ENCODE peak calls at places on chromosome 4, in four cellular contexts. One of them, this sample, is unnamed.
A peak's percentile ranks its signal among the peaks of the same experiment; 100 is the strongest.

GRCh38 chr4:24476209-24476781 is 108.1 kb downstream of the DHX15 start:
- DNase-seq in lower lobe of right lung: no peak
- DNase-seq in B cell: no peak
- DNase-seq in GM12864: no peak
- DNase-seq in this sample: no peak

GRCh38 chr4:56626963-56627362 is 54.1 kb downstream of the HOPX start:
- DNase-seq in lower lobe of right lung: no peak
- DNase-seq in B cell: no peak
- DNase-seq in GM12864: no peak
- DNase-seq in this sample: no peak

GRCh38 chr4:153566751-153567150 is 100.6 kb downstream of the TMEM131L start:
- DNase-seq in lower lobe of right lung: no peak
- DNase-seq in B cell: no peak
- DNase-seq in GM12864: no peak
- DNase-seq in this sample: no peak

GRCh38 chr4:26252349-26252748 is 68.5 kb upstream of the RBPJ start:
- DNase-seq in lower lobe of right lung: no peak
- DNase-seq in B cell: no peak
- DNase-seq in GM12864: no peak
- DNase-seq in this sample: no peak

GRCh38 chr4:169682360-169683047 is 62.1 kb downstream of the CLCN3 start:
- DNase-seq in lower lobe of right lung: no peak
- DNase-seq in B cell: no peak
- DNase-seq in GM12864: no peak
- DNase-seq in this sample: no peak

GRCh38 chr4:76782837-76783236 is 115.1 kb downstream of the SOWAHB start:
- DNase-seq in lower lobe of right lung: no peak
- DNase-seq in B cell: no peak
- DNase-seq in GM12864: no peak
- DNase-seq in this sample: no peak

GRCh38 chr4:182267048-182267447 is 23.8 kb downstream of the TENM3 start:
- DNase-seq in lower lobe of right lung: no peak
- DNase-seq in B cell: no peak
- DNase-seq in GM12864: no peak
- DNase-seq in this sample: no peak

GRCh38 chr4:6196324-6196723 is 4.0 kb downstream of the JAKMIP1 start:
- DNase-seq in lower lobe of right lung: no peak
- DNase-seq in B cell: no peak
- DNase-seq in GM12864: no peak
- DNase-seq in this sample: no peak

GRCh38 chr4:22473268-22473667 is 42.6 kb downstream of the ADGRA3 start:
- DNase-seq in lower lobe of right lung: no peak
- DNase-seq in B cell: no peak
- DNase-seq in GM12864: no peak
- DNase-seq in this sample: no peak

GRCh38 chr4:172927096-172927495 is 241.5 kb upstream of the GALNT7 start:
- DNase-seq in lower lobe of right lung: no peak
- DNase-seq in B cell: no peak
- DNase-seq in GM12864: no peak
- DNase-seq in this sample: no peak

GRCh38 chr4:135485371-135485770 is 1283.8 kb upstream of the PABPC4L start:
- DNase-seq in lower lobe of right lung: no peak
- DNase-seq in B cell: no peak
- DNase-seq in GM12864: no peak
- DNase-seq in this sample: no peak

GRCh38 chr4:66906314-66906713 is 639.0 kb downstream of the CENPC start:
- DNase-seq in lower lobe of right lung: no peak
- DNase-seq in B cell: no peak
- DNase-seq in GM12864: no peak
- DNase-seq in this sample: no peak

GRCh38 chr4:157514711-157515110 is 294.2 kb downstream of the GRIA2 start:
- DNase-seq in lower lobe of right lung: no peak
- DNase-seq in B cell: no peak
- DNase-seq in GM12864: no peak
- DNase-seq in this sample: no peak

GRCh38 chr4:24995346-24995745 is 35.4 kb downstream of the LGI2 start:
- DNase-seq in lower lobe of right lung: no peak
- DNase-seq in B cell: no peak
- DNase-seq in GM12864: no peak
- DNase-seq in this sample: no peak

GRCh38 chr4:185304944-185305690 is 90.6 kb downstream of the LRP2BP start:
- DNase-seq in lower lobe of right lung: peak; percentile 67
- DNase-seq in B cell: peak; percentile 72
- DNase-seq in GM12864: peak; percentile 71
- DNase-seq in this sample: no peak

GRCh38 chr4:99893991-99894981 is at the start of gene LAMTOR3:
- DNase-seq in lower lobe of right lung: peak; percentile 95
- DNase-seq in B cell: peak; percentile 93
- DNase-seq in GM12864: peak; percentile 84
- DNase-seq in this sample: peak; percentile 80

GRCh38 chr4:73434311-73434710 is 1.7 kb upstream of the AFP start:
- DNase-seq in lower lobe of right lung: no peak
- DNase-seq in B cell: no peak
- DNase-seq in GM12864: no peak
- DNase-seq in this sample: no peak

GRCh38 chr4:176002007-176002623 is 63.5 kb upstream of the WDR17 start:
- DNase-seq in lower lobe of right lung: peak; percentile 66
- DNase-seq in B cell: peak; percentile 55
- DNase-seq in GM12864: no peak
- DNase-seq in this sample: no peak

GRCh38 chr4:1409079-1409805 is 3.0 kb upstream of the NKX1-1 start:
- DNase-seq in lower lobe of right lung: peak; percentile 45
- DNase-seq in B cell: no peak
- DNase-seq in GM12864: no peak
- DNase-seq in this sample: no peak

GRCh38 chr4:132299866-132300265 is 849.2 kb upstream of the PCDH10 start:
- DNase-seq in lower lobe of right lung: no peak
- DNase-seq in B cell: no peak
- DNase-seq in GM12864: no peak
- DNase-seq in this sample: no peak

GRCh38 chr4:27350161-27350560 is 489.5 kb downstream of the STIM2 start:
- DNase-seq in lower lobe of right lung: no peak
- DNase-seq in B cell: no peak
- DNase-seq in GM12864: no peak
- DNase-seq in this sample: no peak

GRCh38 chr4:16450724-16451123 is 224.5 kb upstream of the TAPT1 start:
- DNase-seq in lower lobe of right lung: no peak
- DNase-seq in B cell: no peak
- DNase-seq in GM12864: no peak
- DNase-seq in this sample: no peak

GRCh38 chr4:181952478-181952877 is 290.7 kb upstream of the TENM3 start:
- DNase-seq in lower lobe of right lung: no peak
- DNase-seq in B cell: no peak
- DNase-seq in GM12864: no peak
- DNase-seq in this sample: no peak

GRCh38 chr4:140116442-140117104 is 37.4 kb downstream of the MAML3 start:
- DNase-seq in lower lobe of right lung: no peak
- DNase-seq in B cell: no peak
- DNase-seq in GM12864: no peak
- DNase-seq in this sample: no peak

GRCh38 chr4:39051454-39051853 is 10.6 kb upstream of the KLHL5 start:
- DNase-seq in lower lobe of right lung: no peak
- DNase-seq in B cell: no peak
- DNase-seq in GM12864: no peak
- DNase-seq in this sample: no peak

GRCh38 chr4:185396724-185397402 is at the start of gene ANKRD37:
- DNase-seq in lower lobe of right lung: peak; percentile 77
- DNase-seq in B cell: no peak
- DNase-seq in GM12864: no peak
- DNase-seq in this sample: no peak

GRCh38 chr4:133147922-133148689 is 988 bp upstream of the PCDH10 start:
- DNase-seq in lower lobe of right lung: no peak
- DNase-seq in B cell: no peak
- DNase-seq in GM12864: no peak
- DNase-seq in this sample: no peak

GRCh38 chr4:152536545-152537182 is 772 bp upstream of the FBXW7 start:
- DNase-seq in lower lobe of right lung: no peak
- DNase-seq in B cell: no peak
- DNase-seq in GM12864: no peak
- DNase-seq in this sample: no peak

GRCh38 chr4:182022899-182023298 is 220.3 kb upstream of the TENM3 start:
- DNase-seq in lower lobe of right lung: no peak
- DNase-seq in B cell: no peak
- DNase-seq in GM12864: no peak
- DNase-seq in this sample: no peak

GRCh38 chr4:4541040-4541631 is 712 bp downstream of the STX18 start:
- DNase-seq in lower lobe of right lung: peak; percentile 61
- DNase-seq in B cell: no peak
- DNase-seq in GM12864: peak; percentile 46
- DNase-seq in this sample: peak; percentile 29

GRCh38 chr4:74671074-74671698 is 123.1 kb downstream of the BTC start:
- DNase-seq in lower lobe of right lung: no peak
- DNase-seq in B cell: no peak
- DNase-seq in GM12864: no peak
- DNase-seq in this sample: no peak

GRCh38 chr4:14415146-14415545 is 587.1 kb upstream of the CPEB2 start:
- DNase-seq in lower lobe of right lung: no peak
- DNase-seq in B cell: no peak
- DNase-seq in GM12864: no peak
- DNase-seq in this sample: no peak

GRCh38 chr4:149897784-149898183 is 82.1 kb upstream of the IQCM start:
- DNase-seq in lower lobe of right lung: no peak
- DNase-seq in B cell: no peak
- DNase-seq in GM12864: no peak
- DNase-seq in this sample: no peak

GRCh38 chr4:6992728-6993655 is 50.2 kb upstream of the TADA2B start:
- DNase-seq in lower lobe of right lung: peak; percentile 58
- DNase-seq in B cell: no peak
- DNase-seq in GM12864: no peak
- DNase-seq in this sample: no peak

GRCh38 chr4:113683143-113683542 is 78.4 kb downstream of the CAMK2D start:
- DNase-seq in lower lobe of right lung: no peak
- DNase-seq in B cell: peak; percentile 81
- DNase-seq in GM12864: peak; percentile 86
- DNase-seq in this sample: no peak

GRCh38 chr4:182968917-182969650 is 51.9 kb upstream of the DCTD start:
- DNase-seq in lower lobe of right lung: no peak
- DNase-seq in B cell: no peak
- DNase-seq in GM12864: no peak
- DNase-seq in this sample: no peak

GRCh38 chr4:88211473-88212252 is 53.2 kb upstream of the ABCG2 start:
- DNase-seq in lower lobe of right lung: no peak
- DNase-seq in B cell: peak; percentile 58
- DNase-seq in GM12864: peak; percentile 4
- DNase-seq in this sample: no peak

GRCh38 chr4:52799813-52800212 is 48.6 kb upstream of the ERVMER34-1 start:
- DNase-seq in lower lobe of right lung: no peak
- DNase-seq in B cell: no peak
- DNase-seq in GM12864: no peak
- DNase-seq in this sample: no peak
- TF ChIP-seq CTCF in lower lobe of right lung: no peak
- TF ChIP-seq CTCF in B cell: no peak
- TF ChIP-seq CTCF in GM12864: no peak
- TF ChIP-seq CTCF in this sample: no peak

DNA sequence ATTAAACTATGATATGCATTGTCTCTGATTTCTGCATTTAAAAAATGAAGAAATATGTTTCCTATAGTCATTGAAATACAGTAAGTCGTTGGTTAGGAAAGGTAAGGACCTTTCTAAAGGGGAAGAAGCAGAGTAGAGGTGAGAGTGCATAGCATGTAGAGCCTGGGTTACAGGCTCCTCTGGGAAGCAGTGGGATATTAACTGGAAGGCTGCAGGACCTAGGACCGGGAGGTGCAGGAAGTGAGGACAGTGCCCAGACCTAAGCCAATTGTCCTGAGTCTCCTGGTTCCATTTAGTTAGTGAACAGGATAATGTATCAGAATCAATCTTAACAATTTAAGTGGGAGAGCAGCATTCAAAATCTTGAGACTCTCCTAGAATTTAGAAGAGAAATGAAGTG is 237.1 kb upstream of the NUDT6 start:
- DNase-seq in lower lobe of right lung: no peak
- DNase-seq in B cell: no peak
- DNase-seq in GM12864: no peak
- DNase-seq in this sample: no peak
- TF ChIP-seq CTCF in lower lobe of right lung: no peak
- TF ChIP-seq CTCF in B cell: no peak
- TF ChIP-seq CTCF in GM12864: no peak
- TF ChIP-seq CTCF in this sample: no peak

DNA sequence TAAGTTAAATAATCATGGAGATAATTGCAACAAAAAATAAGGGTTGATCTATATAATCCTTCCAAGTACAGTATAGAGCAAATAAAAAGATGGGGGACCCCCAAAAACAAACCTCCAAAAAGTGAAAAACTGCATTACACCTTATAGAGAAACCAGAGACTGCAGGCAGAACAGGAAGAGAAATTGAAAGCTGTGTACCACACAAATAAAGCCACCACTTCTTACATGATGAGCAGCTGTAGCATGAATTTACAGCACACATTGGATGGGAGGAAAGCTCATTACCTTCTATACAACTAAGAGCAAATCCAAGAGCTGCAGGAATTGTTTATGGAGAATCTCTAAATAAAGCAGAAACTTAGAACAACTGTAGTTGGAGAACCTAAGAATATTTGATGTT is 152.4 kb upstream of the PDE5A start:
- DNase-seq in lower lobe of right lung: no peak
- DNase-seq in B cell: no peak
- DNase-seq in GM12864: no peak
- DNase-seq in this sample: no peak
- TF ChIP-seq CTCF in lower lobe of right lung: no peak
- TF ChIP-seq CTCF in B cell: no peak
- TF ChIP-seq CTCF in GM12864: no peak
- TF ChIP-seq CTCF in this sample: no peak

GRCh38 chr4:3372933-3373465 is 68.8 kb upstream of the HGFAC start:
- DNase-seq in lower lobe of right lung: peak; percentile 91
- DNase-seq in B cell: peak; percentile 76
- DNase-seq in GM12864: no peak
- DNase-seq in this sample: no peak
- TF ChIP-seq CTCF in lower lobe of right lung: no peak
- TF ChIP-seq CTCF in B cell: peak; percentile 8
- TF ChIP-seq CTCF in GM12864: no peak
- TF ChIP-seq CTCF in this sample: no peak

GRCh38 chr4:89837385-89837995 is 529 bp upstream of the SNCA start:
- DNase-seq in lower lobe of right lung: no peak
- DNase-seq in B cell: no peak
- DNase-seq in GM12864: no peak
- DNase-seq in this sample: peak; percentile 18
- TF ChIP-seq CTCF in lower lobe of right lung: no peak
- TF ChIP-seq CTCF in B cell: no peak
- TF ChIP-seq CTCF in GM12864: no peak
- TF ChIP-seq CTCF in this sample: no peak

This sample was measured in natural killer cell.